ENCODE peak calls at places on chromosomes 7 and 10, in four cellular contexts. L is choroid plexus epithelial cell, W is spleen, I is osteocyte. F is an unnamed sample.

GRCh38 chr7:1721047-1721687 is 51.1 kb downstream of the ELFN1 start:
- DNase-seq in L (no peak), W (no peak), I (no peak), F (no peak)

GRCh38 chr7:30182186-30182585 is 47.4 kb downstream of the MTURN start:
- DNase-seq in L (no peak), W (no peak), I (no peak), F (no peak)

GRCh38 chr7:149724661-149725425 is 48.5 kb downstream of the ZNF467 start:
- DNase-seq in L (no peak), W (peak), I (peak), F (no peak)

GRCh38 chr7:112430649-112431048 is 19.6 kb upstream of the IFRD1 start:
- DNase-seq in L (no peak), W (no peak), I (no peak), F (no peak)

GRCh38 chr10:99203310-99203709 is 32.3 kb downstream of the HPSE2 start:
- DNase-seq in L (no peak), W (no peak), I (no peak), F (no peak)

GRCh38 chr7:141991144-141991543 is 4.5 kb upstream of the MGAM start:
- DNase-seq in L (no peak), W (no peak), I (no peak), F (no peak)

GRCh38 chr10:31484407-31485135 is 165.6 kb downstream of the ZEB1 start:
- DNase-seq in L (peak), W (no peak), I (no peak), F (no peak)

GRCh38 chr7:126843883-126844282 is 408.9 kb downstream of the GRM8 start:
- DNase-seq in L (no peak), W (no peak), I (no peak), F (no peak)

GRCh38 chr10:29022513-29022912 is 266.4 kb upstream of the LYZL1 start:
- DNase-seq in L (no peak), W (no peak), I (no peak), F (no peak)

GRCh38 chr7:148234715-148235114 is 355.9 kb upstream of the C7orf33 start:
- DNase-seq in L (no peak), W (no peak), I (no peak), F (no peak)

GRCh38 chr10:85673270-85673669 is 693.3 kb downstream of the GRID1 start:
- DNase-seq in L (no peak), W (no peak), I (no peak), F (no peak)

GRCh38 chr7:22499044-22499443 is 944 bp downstream of the STEAP1B start:
- DNase-seq in L (no peak), W (no peak), I (no peak), F (no peak)

GRCh38 chr10:47376522-47377220 is 7.4 kb downstream of the ZNF488 start:
- DNase-seq in L (no peak), W (peak), I (peak), F (no peak)

GRCh38 chr7:151715661-151716338 is 161.1 kb downstream of the PRKAG2 start:
- DNase-seq in L (no peak), W (no peak), I (no peak), F (no peak)

GRCh38 chr7:104938741-104939390 is 75.1 kb upstream of the KMT2E start:
- DNase-seq in L (peak), W (no peak), I (no peak), F (no peak)

GRCh38 chr10:4450981-4451501 is 375.0 kb upstream of the AKR1E2 start:
- DNase-seq in L (peak), W (no peak), I (no peak), F (peak)

GRCh38 chr10:32577448-32577847 is 131.5 kb downstream of the CCDC7 start:
- DNase-seq in L (peak), W (no peak), I (no peak), F (no peak)
- TF ChIP-seq CTCF in L (no peak), W (no peak), I (no peak), F (no peak)

GRCh38 chr10:73871295-73871914 is 3.0 kb downstream of the CAMK2G start:
- DNase-seq in L (no peak), W (no peak), I (no peak), F (no peak)

GRCh38 chr10:73873843-73874215 is 526 bp downstream of the CAMK2G start:
- DNase-seq in L (no peak), W (no peak), I (no peak), F (no peak)

GRCh38 chr10:73874267-73875138 is at the start of gene CAMK2G:
- DNase-seq in L (peak), W (peak), I (peak), F (peak)

GRCh38 chr10:73873163-73873842 is 1.1 kb downstream of the CAMK2G start:
- DNase-seq in L (no peak), W (no peak), I (no peak), F (no peak)

DNA sequence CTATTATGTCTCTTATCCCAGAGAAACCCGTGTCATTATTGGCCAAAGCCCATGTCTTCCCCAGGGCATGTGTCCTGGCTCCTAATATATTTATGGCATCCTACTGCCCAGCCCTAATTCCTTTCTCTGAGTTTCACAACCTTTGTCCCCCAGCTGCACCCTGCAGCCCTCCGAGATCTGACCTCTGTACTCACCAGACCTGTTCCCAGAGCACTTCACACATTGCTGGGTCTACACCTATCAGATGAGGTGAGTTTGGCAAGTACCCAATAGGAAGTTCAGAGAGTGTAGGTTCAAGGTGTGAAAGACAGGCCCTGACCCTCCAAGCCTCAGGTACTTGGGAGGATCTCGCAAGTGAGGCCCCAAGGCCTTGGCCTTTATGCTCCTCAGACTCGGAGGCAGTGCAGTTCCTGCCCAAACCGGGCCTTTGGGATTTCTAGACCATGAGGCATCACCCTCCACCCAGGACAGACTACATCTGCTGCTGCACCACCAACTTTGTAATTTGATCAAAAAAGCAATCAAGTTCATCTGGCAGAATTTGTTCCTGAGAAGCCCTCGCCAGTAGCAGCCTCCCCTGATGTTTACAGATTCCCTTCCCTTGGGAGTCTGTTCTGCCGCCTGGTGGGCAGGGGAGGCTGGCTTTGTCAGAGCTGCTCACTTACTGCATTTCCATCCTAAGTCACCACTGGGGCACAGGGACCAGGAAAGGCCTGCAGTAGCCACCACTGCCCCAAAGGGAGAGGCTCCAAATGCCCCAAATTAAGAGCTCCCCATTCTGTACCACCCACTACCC is 2.2 kb downstream of the CAMK2G start:
- DNase-seq in L (peak), W (no peak), I (no peak), F (no peak)
- TF ChIP-seq CTCF in L (peak), W (no peak), I (peak), F (peak)

DNA sequence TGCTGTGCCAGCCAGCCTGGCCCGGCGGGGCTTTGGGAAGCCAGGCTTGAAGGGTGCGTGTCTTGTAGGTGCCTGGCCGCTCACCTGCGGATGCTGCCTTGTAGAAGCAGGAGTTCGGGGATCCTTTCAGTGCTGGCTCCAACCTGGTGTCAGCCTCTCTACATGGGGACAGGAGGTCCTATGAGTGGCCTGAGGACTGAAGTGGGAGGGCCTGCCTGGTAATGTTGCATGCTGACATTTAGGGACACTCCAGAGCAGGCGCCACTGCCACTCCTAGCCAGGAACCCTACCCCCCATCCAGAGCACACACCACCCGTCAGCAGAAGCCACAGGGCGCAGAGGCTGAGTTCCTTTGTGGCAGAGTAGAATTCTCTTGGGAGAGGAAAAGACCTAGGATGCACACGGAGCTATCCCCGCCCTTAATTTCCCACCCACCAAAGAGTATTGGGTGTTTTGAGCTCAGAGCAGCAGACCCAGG is 603 bp upstream of the INSYN2A start:
- DNase-seq in L (no peak), W (no peak), I (no peak), F (peak)
- TF ChIP-seq CTCF in L (no peak), W (no peak), I (no peak), F (no peak)

GRCh38 chr7:76294344-76295024 is 8.0 kb upstream of the HSPB1 start:
- DNase-seq in L (peak), W (peak), I (peak), F (peak)
- TF ChIP-seq CTCF in L (no peak), W (no peak), I (no peak), F (no peak)

GRCh38 chr10:91335147-91335546 is 75.0 kb upstream of the HECTD2 start:
- DNase-seq in L (no peak), W (no peak), I (no peak), F (no peak)
- TF ChIP-seq CTCF in L (no peak), W (no peak), I (no peak), F (no peak)